ENCODE peak calls at places on chromosomes 16 and 17, in six cellular contexts. A is sigmoid colon, M is tibial nerve, K is HCT116, C is A549, X is gastrocnemius medialis. T is an unnamed sample. For H3K4me1, the result is how much of the 10 kb centered on the place peaks cover.

GRCh38 chr17:7043544-7044268 is at the start of gene SLC16A11:
- DNase-seq in A (no peak), M (no peak), K (no peak), C (no peak), X (no peak), T (peak)

GRCh38 chr17:61397086-61397842 is 2.4 kb upstream of the TBX2 start:
- DNase-seq in A (no peak), M (no peak), K (no peak), C (no peak), X (no peak), T (no peak)

GRCh38 chr17:15261063-15261817 is 3.9 kb downstream of the PMP22 start:
- DNase-seq in A (peak), M (no peak), K (no peak), C (peak), X (peak), T (peak)

GRCh38 chr17:27446569-27447301 is 9.5 kb upstream of the KSR1 start:
- DNase-seq in A (no peak), M (no peak), K (no peak), C (peak), X (no peak), T (no peak)

GRCh38 chr17:79929257-79930076 is 90.2 kb upstream of the CBX4 start:
- DNase-seq in A (no peak), M (no peak), K (no peak), C (no peak), X (no peak), T (no peak)

GRCh38 chr16:75262104-75262799 is 10.8 kb upstream of the BCAR1 start:
- DNase-seq in A (peak), M (no peak), K (no peak), C (no peak), X (no peak), T (peak)

GRCh38 chr16:71629617-71630016 is 3.6 kb downstream of the MARVELD3 start:
- DNase-seq in A (no peak), M (no peak), K (no peak), C (no peak), X (no peak), T (no peak)

GRCh38 chr17:75758131-75758905 is 6.7 kb downstream of the GALK1 start:
- DNase-seq in A (no peak), M (no peak), K (no peak), C (no peak), X (no peak), T (no peak)

DNA sequence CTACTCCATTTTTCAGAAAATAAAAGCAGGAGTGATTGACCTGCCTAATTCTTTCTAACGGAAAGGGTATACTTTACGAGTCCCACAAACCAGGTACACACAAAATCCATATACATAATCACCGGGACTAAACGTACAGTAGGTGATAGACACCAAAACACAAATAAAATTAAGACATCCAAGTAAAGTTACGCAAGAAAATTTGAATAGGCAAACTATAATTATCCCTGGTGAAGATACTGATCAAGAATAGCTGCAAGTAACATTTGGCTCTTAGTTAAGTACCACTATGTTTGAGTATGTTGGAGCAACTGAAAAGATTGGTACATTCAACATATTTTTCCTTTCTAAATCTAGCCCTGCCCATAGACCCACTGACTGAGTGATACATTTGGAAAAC is 1.7 kb downstream of the HELZ start:
- DNase-seq in A (no peak), M (no peak), K (no peak), C (no peak), X (no peak), T (no peak)
- H3K4me3 ChIP-seq in A (no peak), M (no peak), K (peak), C (no peak), X (peak), T (no peak)

GRCh38 chr17:21455761-21456160 is 79.6 kb downstream of the KCNJ12 start:
- DNase-seq in A (no peak), M (no peak), K (no peak), C (no peak), X (no peak), T (no peak)
- TF ChIP-seq POLR2A in A (no peak), M (no peak), K (no peak), C (no peak), X (no peak), T (no peak)

GRCh38 chr16:30065943-30066881 is 652 bp downstream of the ALDOA start:
- DNase-seq in A (no peak), M (peak), K (no peak), C (peak), X (no peak), T (peak)
- H3K4me1 ChIP-seq in A (half or more), M (under half), K (under half), C (under half), X (half or more), T (under half)

GRCh38 chr17:39667262-39668140 is 752 bp upstream of the PNMT start:
- DNase-seq in A (no peak), M (no peak), K (no peak), C (no peak), X (no peak), T (peak)
- H3K4me3 ChIP-seq in A (peak), M (peak), K (no peak), C (peak), X (peak), T (peak)

DNA sequence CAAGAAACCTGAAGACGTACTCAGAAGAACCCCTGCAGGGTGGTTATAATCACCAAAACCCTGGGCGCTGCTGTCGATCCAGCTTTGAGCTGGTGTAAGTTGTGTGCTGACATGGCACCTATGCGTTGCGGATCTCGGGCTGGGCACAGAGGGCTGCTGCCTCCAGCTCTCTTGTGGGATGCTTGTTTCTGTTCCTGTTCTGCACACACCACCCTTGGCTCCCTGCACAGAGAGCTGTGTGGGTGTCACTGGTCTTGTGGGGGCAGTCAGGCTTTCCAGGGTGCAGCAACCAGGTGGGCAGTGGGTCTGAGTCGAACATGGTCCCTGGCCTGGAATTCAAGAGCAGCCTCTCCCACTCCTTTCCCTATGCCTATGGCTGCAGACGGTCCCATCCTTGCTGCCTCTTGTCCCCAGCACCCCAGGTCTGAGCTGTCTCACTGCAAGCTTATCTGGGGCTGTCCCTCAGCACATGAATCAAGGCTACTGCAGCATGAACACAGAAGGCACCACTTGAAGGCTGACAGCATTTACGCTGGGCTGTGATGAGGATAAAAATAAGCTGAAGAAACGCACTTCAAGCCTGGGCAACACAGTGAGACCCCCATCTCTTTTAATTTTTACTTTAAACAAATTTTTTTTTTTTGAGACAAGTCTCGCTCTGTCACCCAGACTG is 20.1 kb downstream of the ZNF276 start:
- DNase-seq in A (no peak), M (no peak), K (no peak), C (no peak), X (no peak), T (no peak)
- TF ChIP-seq POLR2A in A (no peak), M (no peak), K (no peak), C (no peak), X (no peak), T (peak)

GRCh38 chr16:89420204-89420603 is 70.2 kb downstream of the ANKRD11 start:
- DNase-seq in A (no peak), M (no peak), K (no peak), C (no peak), X (no peak), T (no peak)
- H3K4me1 ChIP-seq in A (under half), M (under half), K (under half), C (under half), X (half or more), T (under half)

GRCh38 chr17:3048727-3049471 is 14.5 kb downstream of the OR1D5 start:
- DNase-seq in A (peak), M (peak), K (peak), C (peak), X (peak), T (peak)

GRCh38 chr17:3043737-3044365 is 19.6 kb downstream of the OR1D5 start:
- DNase-seq in A (no peak), M (no peak), K (no peak), C (peak), X (no peak), T (no peak)

GRCh38 chr17:3046753-3047152 is 16.7 kb downstream of the OR1D5 start:
- DNase-seq in A (no peak), M (no peak), K (no peak), C (no peak), X (no peak), T (no peak)

DNA sequence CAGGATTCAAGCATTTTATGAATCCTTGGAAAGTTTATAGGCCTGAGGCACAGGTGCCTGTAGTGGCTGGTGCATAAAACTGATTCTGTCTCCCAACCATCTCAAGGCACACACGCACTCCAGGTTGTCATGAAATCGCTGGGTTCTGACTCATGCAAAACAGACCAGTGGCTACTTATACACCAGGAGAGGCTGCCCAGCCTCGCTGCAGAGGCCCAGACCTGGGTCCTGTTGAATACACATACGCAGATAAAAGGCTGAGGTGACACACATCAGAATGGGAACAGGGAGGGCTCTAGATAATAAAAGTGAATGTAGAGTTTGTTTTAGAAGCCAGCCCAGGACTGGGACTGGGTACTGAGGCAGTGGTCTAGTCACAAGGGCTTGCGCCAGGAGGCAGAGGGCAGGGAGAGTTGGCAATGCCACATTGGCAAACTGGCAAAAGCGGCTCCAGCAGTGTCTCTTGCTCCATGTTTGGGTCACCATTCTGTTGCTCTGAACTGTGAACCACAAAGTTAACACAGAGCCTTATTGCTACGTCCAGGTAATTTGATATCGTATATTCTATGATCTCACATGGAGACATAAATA is 13.6 kb downstream of the OR1D5 start:
- DNase-seq in A (no peak), M (no peak), K (no peak), C (no peak), X (no peak), T (no peak)
- H3K4me3 ChIP-seq in A (peak), M (no peak), K (peak), C (peak), X (peak), T (peak)

DNA sequence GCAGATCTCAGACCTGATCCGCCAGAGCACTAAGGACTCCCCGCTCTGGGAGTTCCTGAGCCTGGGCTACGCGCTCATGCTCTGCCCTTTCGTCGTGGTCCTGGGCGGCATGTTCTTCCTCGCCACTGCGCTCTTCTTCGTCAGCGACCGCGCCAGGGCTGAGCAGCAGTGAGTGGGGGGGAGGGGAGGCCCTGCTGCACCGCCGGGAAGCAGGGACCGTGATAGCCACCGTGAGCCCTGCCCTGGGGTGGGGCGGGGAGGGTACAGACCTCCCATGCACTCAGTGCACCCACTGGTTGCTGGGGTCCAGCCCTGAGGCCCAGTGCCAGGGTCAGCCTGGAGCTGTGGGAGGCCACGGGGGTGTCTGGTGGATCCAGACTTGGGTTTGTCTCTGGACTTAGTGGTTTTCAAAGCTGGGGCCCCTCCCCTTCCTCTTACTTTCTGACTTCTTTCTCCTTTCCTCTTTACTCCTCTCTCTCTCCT is 18.9 kb downstream of the MYBBP1A start:
- DNase-seq in A (no peak), M (no peak), K (no peak), C (no peak), X (no peak), T (no peak)
- TF ChIP-seq POLR2A in A (no peak), M (no peak), K (no peak), C (no peak), X (no peak), T (no peak)

DNA sequence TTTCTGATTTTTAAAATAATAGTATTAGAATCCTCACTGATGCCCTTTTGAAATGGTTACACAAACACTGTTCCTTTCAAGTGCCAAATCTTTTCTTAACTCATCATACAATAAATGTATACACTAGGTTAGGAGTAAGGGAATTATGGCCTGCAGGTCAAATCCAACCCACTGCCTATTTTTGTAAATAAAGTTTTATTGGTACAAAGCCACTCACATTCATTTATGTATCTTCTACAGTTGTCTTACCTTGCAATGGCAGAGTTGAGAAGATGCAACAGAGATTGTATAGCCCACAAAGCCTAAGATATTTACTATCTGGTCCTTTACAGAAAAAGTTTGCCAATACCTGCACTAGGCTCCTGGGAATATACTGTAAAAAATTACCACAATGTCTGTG is 47.8 kb downstream of the IKZF3 start:
- DNase-seq in A (no peak), M (no peak), K (no peak), C (no peak), X (no peak), T (no peak)
- H3K4me1 ChIP-seq in A (under half), M (under half), K (under half), C (under half), X (under half), T (under half)

T was measured in transverse colon.